ENCODE peak calls at places on chromosomes 3 and 15, in ten cellular contexts. M, D, H, A, G, Y, L, R, O and T are unnamed samples. For H3K9me3, the result is how much of the 10 kb centered on the place peaks cover.

GRCh38 chr15:59616390-59616789 is 4.8 kb downstream of the GCNT3 start:
- DNase-seq in G (peak), M (no peak), H (no peak), Y (no peak), D (no peak), L (no peak), A (no peak), R (no peak), O (no peak), T (no peak)

GRCh38 chr3:59608356-59608755 is 558.5 kb upstream of the CFAP20DC start:
- DNase-seq in H (no peak), A (no peak), L (no peak), M (no peak), O (no peak), G (no peak), R (no peak), D (no peak), Y (no peak), T (no peak)

GRCh38 chr3:186180891-186181471 is 72.1 kb upstream of the ETV5 start:
- DNase-seq in R (no peak), A (no peak), L (no peak), Y (no peak), M (no peak), G (no peak), D (no peak), H (no peak), O (no peak), T (no peak)

GRCh38 chr3:13895155-13896105 is 15.6 kb upstream of the WNT7A start:
- DNase-seq in Y (peak), H (peak), L (peak), O (peak), D (peak), G (peak), M (peak), R (peak), A (peak), T (peak)

GRCh38 chr3:88219138-88219792 is 69.5 kb downstream of the C3orf38 start:
- DNase-seq in D (no peak), A (peak), H (no peak), O (peak), L (no peak), M (no peak), Y (no peak), R (no peak), G (peak), T (no peak)

GRCh38 chr3:171277456-171278406 is 182.5 kb downstream of the TNIK start:
- DNase-seq in L (no peak), Y (no peak), H (no peak), M (no peak), O (no peak), R (no peak), G (no peak), A (no peak), D (no peak), T (no peak)

GRCh38 chr15:43244092-43244491 is 22.6 kb downstream of the TGM5 start:
- DNase-seq in R (no peak), H (no peak), L (no peak), D (no peak), G (no peak), O (peak), A (no peak), Y (no peak), M (no peak), T (no peak)

GRCh38 chr15:63605816-63606215 is 8.6 kb downstream of the FBXL22 start:
- DNase-seq in H (no peak), Y (no peak), M (no peak), R (peak), O (no peak), A (no peak), D (no peak), G (no peak), L (no peak), T (no peak)

GRCh38 chr3:64824281-64824980 is 136.6 kb upstream of the ADAMTS9 start:
- DNase-seq in R (no peak), H (no peak), O (no peak), M (no peak), Y (no peak), L (no peak), A (peak), G (no peak), D (no peak), T (no peak)

GRCh38 chr15:25067725-25068309 is 113.0 kb downstream of the SNRPN start:
- DNase-seq in M (no peak), A (no peak), H (no peak), Y (no peak), D (no peak), G (no peak), O (no peak), R (no peak), L (no peak), T (no peak)
- H3K9me3 ChIP-seq in M (half or more), A (half or more), H (half or more), Y (half or more), D (half or more), G (under half), O (under half), R (half or more), L (half or more), T (half or more)

DNA sequence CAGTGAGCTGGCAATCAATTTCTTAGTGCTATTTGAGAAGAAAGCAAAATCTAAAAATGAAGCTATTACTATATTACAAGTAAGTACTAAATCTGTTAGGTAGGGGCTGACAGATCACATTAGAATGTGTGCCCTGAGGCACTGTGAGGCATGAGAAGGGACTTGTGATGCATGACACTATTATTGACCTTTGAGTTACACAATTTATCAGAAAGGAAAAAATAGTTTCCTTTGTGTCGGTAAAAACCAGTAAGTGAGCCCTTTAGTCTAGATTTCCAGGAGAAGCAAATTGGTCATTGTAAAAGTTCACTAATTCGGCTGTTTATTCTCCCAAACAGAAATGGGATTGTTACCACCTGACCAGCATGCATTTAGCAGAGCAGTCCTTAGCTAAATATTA is 379.6 kb upstream of the CNTN6 start:
- DNase-seq in M (no peak), L (no peak), O (no peak), G (no peak), H (no peak), R (no peak), Y (no peak), A (no peak), D (no peak), T (no peak)
- H3K9me3 ChIP-seq in M (under half), L (under half), O (under half), G (under half), H (under half), R (under half), Y (under half), A (under half), D (under half), T (under half)

GRCh38 chr15:95709959-95710695 is 620.4 kb upstream of the NR2F2 start:
- DNase-seq in A (no peak), O (no peak), G (no peak), R (no peak), Y (no peak), L (no peak), D (no peak), H (no peak), M (no peak), T (no peak)
- H3K9me3 ChIP-seq in A (under half), O (under half), G (under half), R (under half), Y (under half), L (under half), D (under half), H (under half), M (under half), T (under half)

DNA sequence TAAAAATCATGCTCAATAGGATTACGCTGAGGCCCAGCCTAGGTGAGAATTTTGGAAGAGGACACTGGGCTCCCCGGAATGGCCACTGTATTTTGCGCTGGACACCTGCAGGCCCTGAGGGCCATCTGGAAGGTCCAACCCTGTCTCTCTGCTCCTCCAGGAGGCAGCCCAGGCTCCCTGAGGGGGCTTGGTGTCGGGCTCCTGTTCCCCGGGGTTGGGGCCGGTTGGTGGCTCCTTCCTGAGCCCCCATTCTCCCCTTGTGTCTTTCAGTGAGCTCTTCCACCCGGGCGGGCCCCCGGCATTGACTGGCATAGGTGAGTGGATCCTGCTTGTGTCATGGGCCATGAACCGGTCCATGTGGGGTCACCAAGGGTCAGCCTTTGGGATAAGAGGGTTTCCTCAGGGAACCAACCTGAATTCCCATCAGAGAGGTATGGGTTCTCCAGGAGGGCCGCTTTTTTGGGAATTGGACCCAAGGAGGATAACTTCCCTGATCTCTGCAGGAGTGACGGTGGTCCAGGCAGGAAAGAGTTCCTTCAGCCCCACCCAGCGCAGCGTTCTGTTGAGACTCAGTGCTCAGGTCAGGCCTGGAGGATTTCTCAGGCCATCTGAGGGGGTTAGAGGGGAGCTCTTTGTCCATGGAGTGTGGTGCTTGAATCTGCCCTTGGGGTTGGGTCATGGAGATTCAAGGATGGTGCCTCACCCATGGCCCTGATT is 187.8 kb downstream of the UBE3A start:
- DNase-seq in Y (no peak), D (peak), L (peak), G (no peak), O (peak), A (no peak), H (no peak), R (no peak), M (peak), T (no peak)
- H3K9me3 ChIP-seq in Y (under half), D (half or more), L (half or more), G (under half), O (under half), A (under half), H (under half), R (under half), M (under half), T (under half)

DNA sequence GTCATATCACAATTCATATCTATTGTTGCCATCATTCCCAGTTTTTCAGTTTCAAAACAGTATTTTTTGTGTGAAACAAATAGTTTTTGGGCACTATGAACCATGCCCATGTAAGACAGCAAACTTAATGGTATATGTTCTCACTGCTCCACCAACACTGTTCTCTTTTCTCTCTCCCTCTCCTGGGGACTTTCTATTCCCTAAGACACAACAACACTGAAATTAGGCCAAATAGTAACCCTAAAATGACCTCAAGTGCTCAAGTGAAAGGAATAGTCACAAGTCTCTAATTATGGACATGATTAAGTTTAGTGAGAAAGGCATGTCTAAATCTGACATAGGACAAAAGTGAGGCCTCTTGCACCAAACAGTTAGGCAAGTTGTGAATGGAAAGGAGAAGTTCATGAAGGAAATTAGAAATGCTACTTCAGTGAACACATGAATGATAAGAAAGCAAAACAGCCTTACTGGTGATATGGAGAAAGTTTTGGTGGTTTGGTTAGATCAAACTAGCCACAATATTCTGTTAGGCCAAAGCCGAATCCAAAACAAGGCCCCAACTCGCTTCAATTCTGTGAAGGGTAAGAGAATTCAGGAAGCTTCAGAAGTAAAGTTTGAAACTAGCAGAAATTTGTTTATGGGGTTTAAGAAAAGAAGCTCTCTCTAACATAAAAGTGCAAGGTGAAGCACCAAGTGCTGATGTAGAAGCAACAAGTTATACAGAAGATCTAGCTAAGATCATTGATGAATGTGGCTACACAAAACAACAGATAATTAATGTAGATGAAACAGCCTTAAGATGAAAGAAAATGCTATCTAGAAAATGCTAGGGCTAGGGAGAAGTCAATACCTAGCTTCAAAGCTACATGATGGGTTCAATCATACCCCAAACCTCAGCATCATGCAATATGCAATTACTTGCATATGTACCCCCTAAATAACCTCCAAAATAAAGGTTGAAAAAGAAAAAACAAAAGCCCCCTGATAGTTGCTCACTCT is 104.1 kb downstream of the CBLB start:
- DNase-seq in Y (no peak), H (no peak), A (no peak), R (no peak), L (no peak), D (no peak), G (no peak), O (no peak), M (no peak), T (no peak)
- H3K9me3 ChIP-seq in Y (under half), H (under half), A (under half), R (under half), L (under half), D (under half), G (under half), O (under half), M (under half), T (under half)

GRCh38 chr3:25153561-25153960 is 274.5 kb upstream of the RARB start:
- DNase-seq in A (no peak), M (no peak), Y (no peak), G (no peak), D (no peak), L (no peak), O (no peak), H (no peak), R (no peak), T (no peak)
- H3K9me3 ChIP-seq in A (under half), M (under half), Y (under half), G (under half), D (under half), L (under half), O (under half), H (under half), R (under half), T (under half)

GRCh38 chr15:26773917-26774316 is 1.1 kb upstream of the GABRB3 start:
- DNase-seq in G (no peak), Y (no peak), D (no peak), H (no peak), A (no peak), O (no peak), R (no peak), M (no peak), L (no peak), T (no peak)
- H3K9me3 ChIP-seq in G (under half), Y (under half), D (under half), H (under half), A (under half), O (under half), R (under half), M (under half), L (under half), T (under half)

DNA sequence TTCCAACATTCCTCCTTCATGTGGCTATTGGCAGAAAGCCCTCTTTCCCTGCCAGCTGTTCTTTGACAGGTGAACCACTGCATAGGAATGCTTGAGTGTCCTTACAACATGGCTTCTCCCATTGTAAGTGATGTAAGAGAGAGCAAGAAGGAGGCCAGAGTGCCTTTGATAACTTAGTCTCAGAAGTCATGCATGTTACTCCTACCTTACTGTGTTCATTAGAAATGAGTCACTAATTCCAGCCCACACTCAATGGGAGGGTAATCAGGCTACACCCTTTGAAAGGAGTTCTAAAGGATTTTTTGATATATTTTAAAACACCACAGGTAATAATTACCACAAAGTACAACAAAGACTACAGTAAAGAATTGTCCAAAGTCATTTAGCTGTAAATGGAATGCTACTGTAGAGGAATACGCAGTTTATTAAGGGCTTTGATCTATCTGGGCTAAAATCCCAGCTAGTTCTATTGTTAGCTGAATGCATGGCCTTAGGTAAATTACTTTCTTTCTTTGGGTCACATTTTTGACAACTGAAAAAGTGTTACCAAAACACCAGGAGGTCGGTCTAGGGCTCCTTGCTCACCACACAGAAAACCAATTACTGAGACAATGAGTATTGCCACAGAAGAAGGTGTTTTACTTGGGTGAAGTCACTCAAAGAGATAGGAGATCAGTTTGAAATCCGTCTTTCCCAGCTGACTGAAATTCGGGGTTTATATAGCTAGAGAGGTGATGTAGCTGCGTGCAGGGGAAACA is 154.9 kb downstream of the GRM7 start:
- DNase-seq in G (no peak), Y (no peak), A (peak), M (no peak), D (no peak), L (no peak), O (no peak), H (no peak), R (no peak), T (no peak)
- H3K9me3 ChIP-seq in G (under half), Y (under half), A (under half), M (under half), D (under half), L (under half), O (under half), H (under half), R (under half), T (under half)

GRCh38 chr15:27456807-27457206 is 485.8 kb downstream of the GABRG3 start:
- DNase-seq in O (no peak), H (no peak), G (no peak), L (no peak), Y (no peak), R (no peak), M (no peak), A (no peak), D (no peak), T (no peak)

GRCh38 chr15:27449940-27450339 is 479.0 kb downstream of the GABRG3 start:
- DNase-seq in R (no peak), Y (no peak), M (no peak), D (no peak), A (peak), H (no peak), G (no peak), O (no peak), L (no peak), T (no peak)

GRCh38 chr15:27457766-27458165 is 486.8 kb downstream of the GABRG3 start:
- DNase-seq in G (no peak), Y (no peak), R (no peak), H (no peak), O (no peak), M (no peak), D (no peak), A (no peak), L (no peak), T (no peak)

GRCh38 chr15:27458370-27459084 is 487.5 kb downstream of the GABRG3 start:
- DNase-seq in O (no peak), G (no peak), Y (no peak), A (no peak), M (no peak), R (no peak), D (no peak), L (no peak), H (no peak), T (no peak)

DNA sequence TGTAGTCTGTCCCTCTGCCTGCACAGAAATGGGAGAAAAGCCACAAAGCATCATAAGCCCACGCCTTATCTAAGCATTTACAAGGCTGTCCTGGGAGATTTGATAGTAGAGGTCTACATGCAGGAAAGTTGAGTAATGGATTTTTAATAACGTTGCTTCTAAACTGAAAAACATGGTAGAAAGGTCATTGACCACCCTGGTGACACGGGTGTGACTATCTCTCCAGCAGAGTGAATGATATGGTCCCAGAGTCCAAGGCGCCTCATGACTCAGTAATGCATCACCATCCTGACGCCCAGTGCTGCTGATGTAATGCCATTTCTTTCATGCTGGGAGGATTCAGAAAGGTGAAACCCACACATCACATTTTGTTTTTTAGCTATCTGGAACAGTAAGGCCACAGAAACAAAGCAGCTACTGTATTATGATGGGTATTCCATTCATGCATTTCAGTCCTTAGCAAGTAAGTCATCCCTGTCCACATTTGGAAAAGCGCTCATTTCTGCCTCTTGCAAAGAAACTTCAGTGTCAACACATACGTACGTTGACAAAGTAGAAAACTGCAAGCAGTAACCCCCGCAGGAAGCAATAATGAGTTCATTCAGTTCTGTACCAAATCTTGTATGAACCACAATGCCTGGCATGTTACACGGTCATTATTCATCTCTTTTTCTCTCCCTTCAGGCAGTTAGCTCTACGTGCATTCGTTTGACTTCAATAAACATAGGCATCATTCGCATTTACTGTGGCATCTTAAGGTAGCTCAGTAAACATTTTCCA is 483.5 kb downstream of the GABRG3 start:
- DNase-seq in L (no peak), A (peak), Y (no peak), O (no peak), M (no peak), R (no peak), H (no peak), D (no peak), G (no peak), T (no peak)
- H3K9me3 ChIP-seq in L (under half), A (under half), Y (under half), O (under half), M (under half), R (under half), H (under half), D (under half), G (under half), T (under half)

DNA sequence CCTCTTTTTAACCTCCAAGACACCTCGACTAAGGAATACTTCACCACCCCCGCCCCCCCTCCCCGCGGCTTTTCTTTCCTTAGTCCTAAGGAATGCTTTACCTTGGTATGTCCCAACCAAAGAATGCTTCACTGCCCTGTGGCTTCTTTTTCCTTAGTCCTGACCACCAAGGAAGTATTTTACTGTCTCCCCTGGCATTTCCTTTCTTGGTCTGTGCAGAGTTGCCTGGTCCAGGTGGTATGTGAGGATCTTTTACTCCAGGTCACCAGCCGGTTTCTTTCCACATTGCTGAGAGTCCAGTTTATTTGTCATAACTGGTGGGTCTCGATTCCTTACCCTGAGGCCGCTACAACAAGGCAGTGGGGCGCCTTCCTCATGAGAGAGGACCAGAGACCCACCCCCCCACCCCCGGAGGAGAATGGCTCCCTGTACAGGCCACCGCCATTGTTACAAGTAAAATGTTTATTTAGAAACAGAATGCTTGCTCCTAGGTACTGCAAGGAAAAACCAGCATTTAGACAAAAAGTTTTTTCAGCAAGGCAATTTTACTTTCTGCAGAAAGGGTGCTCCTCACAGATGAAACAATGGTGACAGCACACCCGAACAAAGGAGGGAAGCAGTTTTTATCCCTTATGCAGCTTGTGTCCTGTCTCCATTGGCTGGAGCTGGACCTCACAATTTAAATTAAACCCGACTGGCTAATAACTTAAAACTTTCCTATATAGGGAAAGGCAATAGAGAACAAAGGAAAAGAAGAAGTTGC is 23.1 kb upstream of the MTHFS start:
- DNase-seq in L (no peak), G (no peak), H (no peak), A (no peak), D (no peak), M (no peak), Y (no peak), R (no peak), O (no peak), T (no peak)
- H3K9me3 ChIP-seq in L (half or more), G (under half), H (half or more), A (under half), D (half or more), M (half or more), Y (under half), R (under half), O (under half), T (under half)